ENCODE peak calls at places on chromosomes 2 and 18, in seven cellular contexts. One of them, this sample, is unnamed.
A peak's percentile ranks its signal among the peaks of the same experiment; 100 is the strongest.

GRCh38 chr2:191222507-191222906 is 22.7 kb upstream of the MYO1B start:
- DNase-seq in sigmoid colon: no peak
- DNase-seq in SK-N-SH: no peak
- DNase-seq in fibroblast of lung: peak; percentile 36
- DNase-seq in CD8-positive, alpha-beta T cell: no peak
- DNase-seq in cardiac muscle cell: peak; percentile 56
- DNase-seq in WERI-Rb-1: no peak
- DNase-seq in this sample: no peak

GRCh38 chr18:60044290-60045006 is 144.7 kb downstream of the PMAIP1 start:
- DNase-seq in fibroblast of lung: peak; percentile 91
- DNase-seq in sigmoid colon: no peak
- DNase-seq in SK-N-SH: no peak
- DNase-seq in cardiac muscle cell: no peak
- DNase-seq in CD8-positive, alpha-beta T cell: no peak
- DNase-seq in WERI-Rb-1: no peak
- DNase-seq in this sample: no peak

GRCh38 chr2:239966848-239967136 is 58.4 kb downstream of the NDUFA10 start:
- DNase-seq in fibroblast of lung: no peak
- DNase-seq in SK-N-SH: no peak
- DNase-seq in sigmoid colon: no peak
- DNase-seq in WERI-Rb-1: no peak
- DNase-seq in CD8-positive, alpha-beta T cell: no peak
- DNase-seq in cardiac muscle cell: peak; percentile 8
- DNase-seq in this sample: no peak

GRCh38 chr2:137155351-137156104 is 390.2 kb downstream of the THSD7B start:
- DNase-seq in SK-N-SH: no peak
- DNase-seq in WERI-Rb-1: no peak
- DNase-seq in sigmoid colon: no peak
- DNase-seq in fibroblast of lung: peak; percentile 59
- DNase-seq in CD8-positive, alpha-beta T cell: no peak
- DNase-seq in cardiac muscle cell: no peak
- DNase-seq in this sample: no peak

GRCh38 chr2:159712929-159713575 is 746 bp downstream of the MARCHF7 start:
- DNase-seq in fibroblast of lung: peak; percentile 19
- DNase-seq in WERI-Rb-1: no peak
- DNase-seq in cardiac muscle cell: no peak
- DNase-seq in CD8-positive, alpha-beta T cell: no peak
- DNase-seq in sigmoid colon: no peak
- DNase-seq in SK-N-SH: no peak
- DNase-seq in this sample: no peak

GRCh38 chr2:37585295-37585908 is 86.0 kb downstream of the CDC42EP3 start:
- DNase-seq in WERI-Rb-1: no peak
- DNase-seq in sigmoid colon: no peak
- DNase-seq in fibroblast of lung: peak; percentile 43
- DNase-seq in CD8-positive, alpha-beta T cell: peak; percentile 19
- DNase-seq in cardiac muscle cell: no peak
- DNase-seq in SK-N-SH: no peak
- DNase-seq in this sample: no peak

GRCh38 chr2:216210711-216211131 is 101.6 kb downstream of the XRCC5 start:
- DNase-seq in fibroblast of lung: peak; percentile 51
- DNase-seq in sigmoid colon: no peak
- DNase-seq in SK-N-SH: no peak
- DNase-seq in cardiac muscle cell: peak; percentile 32
- DNase-seq in CD8-positive, alpha-beta T cell: no peak
- DNase-seq in WERI-Rb-1: no peak
- DNase-seq in this sample: no peak

GRCh38 chr2:467892-468630 is 180.2 kb upstream of the ALKAL2 start:
- DNase-seq in fibroblast of lung: no peak
- DNase-seq in WERI-Rb-1: no peak
- DNase-seq in cardiac muscle cell: no peak
- DNase-seq in CD8-positive, alpha-beta T cell: no peak
- DNase-seq in sigmoid colon: no peak
- DNase-seq in SK-N-SH: peak; percentile 76
- DNase-seq in this sample: no peak

GRCh38 chr2:42809876-42810125 is 17.4 kb upstream of the HAAO start:
- DNase-seq in WERI-Rb-1: peak; percentile 88
- DNase-seq in SK-N-SH: peak; percentile 97
- DNase-seq in CD8-positive, alpha-beta T cell: peak; percentile 66
- DNase-seq in cardiac muscle cell: peak; percentile 93
- DNase-seq in sigmoid colon: peak; percentile 95
- DNase-seq in fibroblast of lung: peak; percentile 79
- DNase-seq in this sample: peak; percentile 90

GRCh38 chr2:128589681-128590080 is 271.0 kb upstream of the HS6ST1 start:
- DNase-seq in WERI-Rb-1: no peak
- DNase-seq in SK-N-SH: no peak
- DNase-seq in CD8-positive, alpha-beta T cell: no peak
- DNase-seq in sigmoid colon: peak; percentile 25
- DNase-seq in cardiac muscle cell: no peak
- DNase-seq in fibroblast of lung: no peak
- DNase-seq in this sample: no peak

GRCh38 chr2:8543065-8543411 is 138.8 kb upstream of the ID2 start:
- DNase-seq in SK-N-SH: no peak
- DNase-seq in fibroblast of lung: no peak
- DNase-seq in CD8-positive, alpha-beta T cell: no peak
- DNase-seq in cardiac muscle cell: no peak
- DNase-seq in WERI-Rb-1: no peak
- DNase-seq in sigmoid colon: no peak
- DNase-seq in this sample: no peak

GRCh38 chr18:54850598-54850997 is 22.3 kb downstream of the RAB27B start:
- DNase-seq in fibroblast of lung: no peak
- DNase-seq in sigmoid colon: no peak
- DNase-seq in cardiac muscle cell: no peak
- DNase-seq in WERI-Rb-1: no peak
- DNase-seq in CD8-positive, alpha-beta T cell: no peak
- DNase-seq in SK-N-SH: no peak
- DNase-seq in this sample: no peak

GRCh38 chr2:127632592-127633489 is 13.1 kb upstream of the GPR17 start:
- DNase-seq in SK-N-SH: no peak
- DNase-seq in fibroblast of lung: no peak
- DNase-seq in sigmoid colon: peak; percentile 76
- DNase-seq in cardiac muscle cell: no peak
- DNase-seq in CD8-positive, alpha-beta T cell: no peak
- DNase-seq in WERI-Rb-1: no peak
- DNase-seq in this sample: no peak

GRCh38 chr2:120719471-120719870 is 16.2 kb upstream of the GLI2 start:
- DNase-seq in sigmoid colon: no peak
- DNase-seq in cardiac muscle cell: no peak
- DNase-seq in fibroblast of lung: no peak
- DNase-seq in WERI-Rb-1: no peak
- DNase-seq in SK-N-SH: no peak
- DNase-seq in CD8-positive, alpha-beta T cell: no peak
- DNase-seq in this sample: no peak

GRCh38 chr2:5696741-5697521 is 4.7 kb downstream of the SOX11 start:
- DNase-seq in sigmoid colon: peak; percentile 70
- DNase-seq in SK-N-SH: peak; percentile 91
- DNase-seq in WERI-Rb-1: peak; percentile 80
- DNase-seq in fibroblast of lung: peak; percentile 68
- DNase-seq in CD8-positive, alpha-beta T cell: no peak
- DNase-seq in cardiac muscle cell: peak; percentile 53
- DNase-seq in this sample: no peak

GRCh38 chr18:21740724-21741510 is at the start of gene MIB1:
- DNase-seq in cardiac muscle cell: no peak
- DNase-seq in SK-N-SH: peak; percentile 96
- DNase-seq in CD8-positive, alpha-beta T cell: peak; percentile 41
- DNase-seq in fibroblast of lung: no peak
- DNase-seq in WERI-Rb-1: peak; percentile 99
- DNase-seq in sigmoid colon: peak; percentile 78
- DNase-seq in this sample: peak; percentile 61

GRCh38 chr2:191066281-191067233 is 52.6 kb upstream of the STAT1 start:
- DNase-seq in fibroblast of lung: no peak
- DNase-seq in SK-N-SH: no peak
- DNase-seq in sigmoid colon: no peak
- DNase-seq in CD8-positive, alpha-beta T cell: no peak
- DNase-seq in cardiac muscle cell: no peak
- DNase-seq in WERI-Rb-1: no peak
- DNase-seq in this sample: no peak

GRCh38 chr18:25299426-25299825 is 52.5 kb downstream of the ZNF521 start:
- DNase-seq in cardiac muscle cell: peak; percentile 68
- DNase-seq in fibroblast of lung: peak; percentile 67
- DNase-seq in WERI-Rb-1: no peak
- DNase-seq in sigmoid colon: no peak
- DNase-seq in SK-N-SH: no peak
- DNase-seq in CD8-positive, alpha-beta T cell: no peak
- DNase-seq in this sample: no peak

GRCh38 chr2:53755022-53755630 is 12.5 kb upstream of the CHAC2 start:
- DNase-seq in cardiac muscle cell: peak; percentile 44
- DNase-seq in CD8-positive, alpha-beta T cell: no peak
- DNase-seq in SK-N-SH: no peak
- DNase-seq in sigmoid colon: peak; percentile 77
- DNase-seq in WERI-Rb-1: no peak
- DNase-seq in fibroblast of lung: no peak
- DNase-seq in this sample: peak; percentile 14

GRCh38 chr18:9025104-9025838 is 77.2 kb upstream of the NDUFV2 start:
- DNase-seq in sigmoid colon: no peak
- DNase-seq in cardiac muscle cell: no peak
- DNase-seq in fibroblast of lung: peak; percentile 78
- DNase-seq in CD8-positive, alpha-beta T cell: no peak
- DNase-seq in SK-N-SH: no peak
- DNase-seq in WERI-Rb-1: peak; percentile 29
- DNase-seq in this sample: no peak

GRCh38 chr18:62717059-62717849 is 1.9 kb downstream of the PHLPP1 start:
- DNase-seq in CD8-positive, alpha-beta T cell: peak; percentile 43
- DNase-seq in cardiac muscle cell: peak; percentile 49
- DNase-seq in WERI-Rb-1: no peak
- DNase-seq in fibroblast of lung: peak; percentile 73
- DNase-seq in SK-N-SH: peak; percentile 12
- DNase-seq in sigmoid colon: no peak
- DNase-seq in this sample: peak; percentile 22

GRCh38 chr2:17916584-17916983 is 38.1 kb downstream of the KCNS3 start:
- DNase-seq in SK-N-SH: no peak
- DNase-seq in WERI-Rb-1: no peak
- DNase-seq in CD8-positive, alpha-beta T cell: no peak
- DNase-seq in sigmoid colon: no peak
- DNase-seq in fibroblast of lung: no peak
- DNase-seq in cardiac muscle cell: no peak
- DNase-seq in this sample: no peak

GRCh38 chr2:230408244-230408842 is 7.7 kb upstream of the SP100 start:
- DNase-seq in cardiac muscle cell: peak; percentile 89
- DNase-seq in fibroblast of lung: peak; percentile 83
- DNase-seq in SK-N-SH: no peak
- DNase-seq in WERI-Rb-1: no peak
- DNase-seq in sigmoid colon: no peak
- DNase-seq in CD8-positive, alpha-beta T cell: no peak
- DNase-seq in this sample: peak; percentile 80

GRCh38 chr2:168559187-168559586 is 103.1 kb downstream of the CERS6 start:
- DNase-seq in cardiac muscle cell: peak; percentile 19
- DNase-seq in fibroblast of lung: no peak
- DNase-seq in WERI-Rb-1: no peak
- DNase-seq in sigmoid colon: no peak
- DNase-seq in SK-N-SH: no peak
- DNase-seq in CD8-positive, alpha-beta T cell: no peak
- DNase-seq in this sample: no peak
- H3K27ac ChIP-seq in cardiac muscle cell: no peak overlapping the region
- H3K27ac ChIP-seq in fibroblast of lung: no peak overlapping the region
- H3K27ac ChIP-seq in WERI-Rb-1: no peak overlapping the region
- H3K27ac ChIP-seq in sigmoid colon: no peak overlapping the region
- H3K27ac ChIP-seq in SK-N-SH: no peak overlapping the region
- H3K27ac ChIP-seq in CD8-positive, alpha-beta T cell: no peak overlapping the region
- H3K27ac ChIP-seq in this sample: no peak overlapping the region

DNA sequence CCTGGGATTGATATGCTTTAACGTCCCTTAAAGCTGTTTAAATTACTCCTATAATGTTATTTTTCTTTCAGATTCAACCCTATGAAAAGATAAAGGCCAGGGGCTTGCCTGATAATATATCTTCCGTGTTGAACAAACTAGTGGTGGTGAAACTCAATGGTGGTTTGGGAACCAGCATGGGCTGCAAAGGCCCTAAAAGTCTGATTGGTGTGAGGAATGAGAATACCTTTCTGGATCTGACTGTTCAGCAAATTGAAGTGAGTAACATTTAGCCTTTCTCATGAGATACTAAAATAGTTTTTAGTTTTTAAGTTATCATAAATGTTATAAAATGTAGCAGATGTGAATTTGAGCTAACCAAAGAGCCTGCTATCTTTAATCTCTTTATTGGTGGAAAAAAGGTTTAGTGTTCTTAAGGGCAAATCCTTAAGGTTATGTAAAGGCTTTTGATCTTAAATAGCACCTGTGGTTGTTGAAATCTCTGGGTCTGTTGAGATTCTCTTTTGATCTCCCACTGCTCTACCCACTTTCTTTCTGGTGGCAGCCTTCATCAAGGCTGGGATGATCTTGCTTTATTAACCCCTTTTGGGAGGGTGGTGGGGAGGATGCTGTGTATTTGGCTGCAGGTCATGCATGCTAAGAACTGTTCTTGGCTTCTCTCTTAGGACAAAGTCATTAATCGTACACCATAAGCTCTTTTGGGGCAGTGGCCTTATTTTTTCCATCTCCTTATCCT is 40.9 kb downstream of the UGP2 start:
- DNase-seq in cardiac muscle cell: no peak
- DNase-seq in sigmoid colon: no peak
- DNase-seq in WERI-Rb-1: no peak
- DNase-seq in CD8-positive, alpha-beta T cell: no peak
- DNase-seq in fibroblast of lung: no peak
- DNase-seq in SK-N-SH: no peak
- DNase-seq in this sample: no peak
- H3K36me3 ChIP-seq in cardiac muscle cell: peaks cover 48% of the 10 kb centered on the region
- H3K36me3 ChIP-seq in sigmoid colon: peaks cover 6% of the 10 kb centered on the region
- H3K36me3 ChIP-seq in WERI-Rb-1: peaks cover 38% of the 10 kb centered on the region
- H3K36me3 ChIP-seq in CD8-positive, alpha-beta T cell: peaks cover 23% of the 10 kb centered on the region
- H3K36me3 ChIP-seq in fibroblast of lung: no peaks in the 10 kb centered on the region
- H3K36me3 ChIP-seq in SK-N-SH: peaks cover 62% of the 10 kb centered on the region
- H3K36me3 ChIP-seq in this sample: peaks cover 38% of the 10 kb centered on the region

GRCh38 chr2:109130726-109130995 is 1.7 kb downstream of the SH3RF3 start:
- DNase-seq in WERI-Rb-1: no peak
- DNase-seq in SK-N-SH: no peak
- DNase-seq in fibroblast of lung: no peak
- DNase-seq in sigmoid colon: no peak
- DNase-seq in cardiac muscle cell: no peak
- DNase-seq in CD8-positive, alpha-beta T cell: no peak
- DNase-seq in this sample: no peak
- TF ChIP-seq CTCF in WERI-Rb-1: no peak
- TF ChIP-seq CTCF in SK-N-SH: no peak
- TF ChIP-seq CTCF in fibroblast of lung: no peak
- TF ChIP-seq CTCF in sigmoid colon: no peak
- TF ChIP-seq CTCF in cardiac muscle cell: no peak
- TF ChIP-seq CTCF in CD8-positive, alpha-beta T cell: no peak
- TF ChIP-seq CTCF in this sample: no peak

GRCh38 chr2:102304711-102305591 is 6.4 kb upstream of the IL1RL1 start:
- DNase-seq in fibroblast of lung: no peak
- DNase-seq in SK-N-SH: no peak
- DNase-seq in WERI-Rb-1: no peak
- DNase-seq in CD8-positive, alpha-beta T cell: no peak
- DNase-seq in cardiac muscle cell: peak; percentile 21
- DNase-seq in sigmoid colon: no peak
- DNase-seq in this sample: no peak
- H3K27ac ChIP-seq in fibroblast of lung: no peak overlapping the region
- H3K27ac ChIP-seq in SK-N-SH: no peak overlapping the region
- H3K27ac ChIP-seq in WERI-Rb-1: no peak overlapping the region
- H3K27ac ChIP-seq in CD8-positive, alpha-beta T cell: no peak overlapping the region
- H3K27ac ChIP-seq in cardiac muscle cell: no peak overlapping the region
- H3K27ac ChIP-seq in sigmoid colon: no peak overlapping the region
- H3K27ac ChIP-seq in this sample: peak overlapping the region; percentile 65

GRCh38 chr2:148998831-148999200 is 39.7 kb upstream of the LYPD6B start:
- DNase-seq in sigmoid colon: no peak
- DNase-seq in cardiac muscle cell: no peak
- DNase-seq in WERI-Rb-1: no peak
- DNase-seq in fibroblast of lung: no peak
- DNase-seq in SK-N-SH: no peak
- DNase-seq in CD8-positive, alpha-beta T cell: no peak
- DNase-seq in this sample: no peak
- H3K36me3 ChIP-seq in sigmoid colon: no peaks in the 10 kb centered on the region
- H3K36me3 ChIP-seq in cardiac muscle cell: no peaks in the 10 kb centered on the region
- H3K36me3 ChIP-seq in WERI-Rb-1: no peaks in the 10 kb centered on the region
- H3K36me3 ChIP-seq in fibroblast of lung: no peaks in the 10 kb centered on the region
- H3K36me3 ChIP-seq in SK-N-SH: no peaks in the 10 kb centered on the region
- H3K36me3 ChIP-seq in CD8-positive, alpha-beta T cell: no peaks in the 10 kb centered on the region
- H3K36me3 ChIP-seq in this sample: no peaks in the 10 kb centered on the region

This sample was measured in adrenal gland.